ENCODE peak calls at places on chromosomes 1 and 21, in four cellular contexts. N is pons, M is DMS153, H is brain pericyte. J is an unnamed sample.

GRCh38 chr1:243268284-243268653 is 12.4 kb downstream of the SDCCAG8 start:
- DNase-seq in N (no peak), M (no peak), H (no peak), J (no peak)

GRCh38 chr1:154787171-154787570 is 82.9 kb downstream of the KCNN3 start:
- DNase-seq in N (no peak), M (no peak), H (no peak), J (no peak)

GRCh38 chr1:125064481-125064880 is 3879.7 kb downstream of the SRGAP2C start:
- DNase-seq in N (no peak), M (no peak), H (no peak), J (no peak)

GRCh38 chr1:244102471-244102870 is 51.4 kb downstream of the ZBTB18 start:
- DNase-seq in N (no peak), M (no peak), H (peak), J (no peak)

GRCh38 chr1:2073382-2074230 is 23.4 kb downstream of the PRKCZ start:
- DNase-seq in N (peak), M (no peak), H (no peak), J (peak)

GRCh38 chr1:6935379-6936307 is 150.4 kb downstream of the CAMTA1 start:
- DNase-seq in N (no peak), M (no peak), H (no peak), J (no peak)

GRCh38 chr1:216183427-216183826 is 239.8 kb downstream of the USH2A start:
- DNase-seq in N (no peak), M (peak), H (no peak), J (no peak)

GRCh38 chr1:231613419-231614349 is 12.9 kb upstream of the DISC1 start:
- DNase-seq in N (no peak), M (no peak), H (no peak), J (no peak)

GRCh38 chr1:6069573-6069972 is 23.9 kb downstream of the KCNAB2 start:
- DNase-seq in N (no peak), M (no peak), H (no peak), J (no peak)

GRCh38 chr21:46011267-46011967 is 29.8 kb downstream of the COL6A1 start:
- DNase-seq in N (no peak), M (no peak), H (no peak), J (no peak)